ENCODE peak calls at places on chromosomes 2 and 18, in nine cellular contexts. P is stimulated activated naive B cell treated with anti-CD40 and anti-IgM and Interleukin-4, amounts not matched to agents 10 μg/mL and 1 μg/mL and 100 μg/mL, for 72 hours; N is mesenteric fat pad; A is posterior cingulate gyrus; B is sciatic nerve; I is T47D; R is stimulated activated CD8-positive, alpha-beta memory T cell treated with anti-CD3 and anti-CD28 coated beads, Interleukin-12 subunit alpha, Interleukin-12 subunit beta, amount 100 ng/mL, for 4 hours; M is RWPE1; V is HTR-8/SVneo. T is an unnamed sample.

GRCh38 chr18:44568343-44568742 is 112.3 kb upstream of the SETBP1 start:
- DNase-seq in B (no peak), M (no peak), I (no peak), P (no peak), A (no peak), V (no peak), N (no peak), R (no peak), T (no peak)

GRCh38 chr2:159615187-159615935 is 987 bp downstream of the BAZ2B start:
- DNase-seq in V (peak; percentile 74), P (peak; percentile 43), A (peak; percentile 71), B (peak; percentile 92), N (peak; percentile 92), R (peak; percentile 29), M (peak; percentile 80), I (peak; percentile 39), T (peak; percentile 83)

GRCh38 chr2:140454717-140455116 is 1674.5 kb upstream of the NXPH2 start:
- DNase-seq in M (peak; percentile 38), A (no peak), R (no peak), I (no peak), N (no peak), V (peak; percentile 10), P (no peak), B (no peak), T (no peak)

GRCh38 chr18:49730951-49731391 is 82.4 kb downstream of the ACAA2 start:
- DNase-seq in I (no peak), A (no peak), B (no peak), M (no peak), N (no peak), V (no peak), P (no peak), R (no peak), T (no peak)

GRCh38 chr2:14872779-14873325 is 240.3 kb downstream of the LRATD1 start:
- DNase-seq in A (no peak), R (no peak), V (no peak), P (no peak), I (no peak), M (no peak), N (no peak), B (no peak), T (no peak)

GRCh38 chr2:88540346-88540745 is 86.9 kb downstream of the EIF2AK3 start:
- DNase-seq in I (no peak), N (no peak), A (no peak), P (no peak), V (no peak), B (no peak), R (no peak), M (peak; percentile 78), T (no peak)

GRCh38 chr2:231717281-231718180 is 9.2 kb downstream of the PTMA start:
- DNase-seq in M (no peak), B (peak; percentile 54), A (no peak), V (no peak), R (no peak), I (no peak), P (peak; percentile 71), N (no peak), T (no peak)

GRCh38 chr18:49849331-49850217 is 36.2 kb upstream of the ACAA2 start:
- DNase-seq in B (no peak), M (peak; percentile 95), R (no peak), N (no peak), A (no peak), I (no peak), P (no peak), V (peak; percentile 90), T (no peak)

GRCh38 chr2:119230630-119231185 is 7.1 kb downstream of the STEAP3 start:
- DNase-seq in R (no peak), V (no peak), P (no peak), B (no peak), M (no peak), N (no peak), A (no peak), I (no peak), T (no peak)

GRCh38 chr2:68252407-68253210 is at the start of gene PPP3R1:
- DNase-seq in N (peak; percentile 99), A (peak; percentile 96), B (peak; percentile 98), M (peak; percentile 88), P (peak; percentile 95), R (peak; percentile 95), V (peak; percentile 88), I (peak; percentile 53), T (peak; percentile 94)

GRCh38 chr2:97360202-97360601 is 229.5 kb downstream of the ANKRD36B start:
- DNase-seq in A (no peak), N (no peak), V (no peak), B (no peak), P (no peak), R (no peak), M (no peak), I (no peak), T (no peak)

GRCh38 chr18:12470382-12471090 is 62.8 kb downstream of the PRELID3A start:
- DNase-seq in A (no peak), B (no peak), N (no peak), I (no peak), M (peak; percentile 60), P (no peak), R (no peak), V (no peak), T (peak; percentile 40)

GRCh38 chr2:100367163-100367562 is 44.9 kb upstream of the LONRF2 start:
- DNase-seq in R (no peak), I (no peak), P (no peak), N (no peak), B (no peak), M (no peak), A (no peak), V (no peak), T (no peak)

GRCh38 chr2:132460781-132461180 is 44.2 kb downstream of the GPR39 start:
- DNase-seq in I (no peak), N (no peak), P (no peak), B (no peak), V (no peak), M (peak; percentile 8), A (no peak), R (no peak), T (no peak)

GRCh38 chr2:9388102-9388735 is 35.1 kb downstream of the ITGB1BP1 start:
- DNase-seq in V (no peak), A (no peak), B (peak; percentile 47), I (no peak), P (no peak), M (no peak), N (no peak), R (no peak), T (no peak)

GRCh38 chr2:68223419-68223818 is 28.9 kb downstream of the PPP3R1 start:
- DNase-seq in A (no peak), N (no peak), M (no peak), V (no peak), B (no peak), R (no peak), P (no peak), I (no peak), T (no peak)

GRCh38 chr18:59575995-59576394 is 121.2 kb downstream of the CCBE1 start:
- DNase-seq in N (no peak), P (no peak), M (no peak), I (no peak), B (no peak), V (no peak), R (no peak), A (no peak), T (no peak)

GRCh38 chr2:184326076-184326475 is 272.3 kb upstream of the ZNF804A start:
- DNase-seq in P (no peak), R (no peak), I (no peak), M (no peak), N (no peak), B (no peak), V (no peak), A (no peak), T (no peak)

GRCh38 chr18:9221040-9221439 is 84.5 kb downstream of the ANKRD12 start:
- DNase-seq in B (no peak), P (no peak), V (no peak), N (no peak), R (no peak), I (no peak), A (no peak), M (no peak), T (no peak)

GRCh38 chr18:7207366-7207765 is 23.5 kb upstream of the LRRC30 start:
- DNase-seq in P (no peak), V (no peak), R (no peak), M (no peak), B (no peak), I (no peak), A (no peak), N (no peak), T (no peak)

GRCh38 chr18:46416706-46417638 is 240.0 kb downstream of the LOXHD1 start:
- DNase-seq in V (no peak), I (no peak), A (no peak), P (peak; percentile 6), B (no peak), M (no peak), R (no peak), N (peak; percentile 22), T (no peak)

GRCh38 chr18:48292787-48293409 is 116.3 kb downstream of the ZBTB7C start:
- DNase-seq in V (no peak), N (no peak), A (no peak), I (no peak), M (no peak), P (no peak), R (no peak), B (no peak), T (peak; percentile 22)

GRCh38 chr18:63207825-63208224 is 111.7 kb downstream of the BCL2 start:
- DNase-seq in I (no peak), V (no peak), N (no peak), B (no peak), M (no peak), A (no peak), R (no peak), P (no peak), T (no peak)

GRCh38 chr2:14324308-14324707 is 308.2 kb upstream of the LRATD1 start:
- DNase-seq in R (no peak), B (no peak), A (no peak), I (no peak), P (no peak), V (no peak), N (no peak), M (no peak), T (no peak)

GRCh38 chr18:2657788-2658458 is 2.4 kb downstream of the SMCHD1 start:
- DNase-seq in R (no peak), V (peak; percentile 34), B (no peak), N (no peak), M (peak; percentile 21), P (no peak), A (no peak), I (no peak), T (no peak)

GRCh38 chr2:161161074-161161577 is 898 bp downstream of the TANK start:
- DNase-seq in B (no peak), I (no peak), A (no peak), N (no peak), P (no peak), M (no peak), R (no peak), V (no peak), T (no peak)

GRCh38 chr2:158984554-158985207 is 16.2 kb downstream of the TANC1 start:
- DNase-seq in N (no peak), R (no peak), P (no peak), A (no peak), B (no peak), I (no peak), M (no peak), V (no peak), T (no peak)

GRCh38 chr2:217634871-217635270 is 367.9 kb downstream of the TNS1 start:
- DNase-seq in P (no peak), I (no peak), N (no peak), B (no peak), A (no peak), M (no peak), R (no peak), V (no peak), T (no peak)

GRCh38 chr2:236569593-236569973 is at the start of gene ACKR3:
- DNase-seq in I (peak; percentile 65), B (peak; percentile 87), A (peak; percentile 53), P (peak; percentile 64), R (peak; percentile 51), V (peak; percentile 48), N (peak; percentile 90), M (peak; percentile 41), T (peak; percentile 48)

GRCh38 chr2:100907832-100908231 is 87.9 kb downstream of the NPAS2 start:
- DNase-seq in I (no peak), P (no peak), V (no peak), N (no peak), M (no peak), A (no peak), B (no peak), R (no peak), T (no peak)

GRCh38 chr2:33069894-33070651 is 123.3 kb downstream of the LTBP1 start:
- DNase-seq in B (no peak), N (no peak), A (no peak), I (no peak), P (no peak), V (peak; percentile 87), R (no peak), M (peak; percentile 90), T (no peak)